ENCODE peak calls at places on chromosomes 3 and 15, in five cellular contexts. O, B, X, Q and W are unnamed samples.

GRCh38 chr15:40891810-40892448 is 2.3 kb upstream of the VPS18 start:
- DNase-seq in B (peak; percentile 71), O (no peak), Q (no peak), X (peak; percentile 61), W (no peak)

GRCh38 chr3:64717872-64718613 is 30.2 kb upstream of the ADAMTS9 start:
- DNase-seq in Q (no peak), X (no peak), B (no peak), O (no peak), W (no peak)

GRCh38 chr3:57335273-57335938 is 42.9 kb upstream of the ASB14 start:
- DNase-seq in X (no peak), B (no peak), O (no peak), Q (no peak), W (no peak)

GRCh38 chr3:58998476-58999117 is 51.2 kb downstream of the CFAP20DC start:
- DNase-seq in B (no peak), X (peak; percentile 77), Q (no peak), O (no peak), W (no peak)

GRCh38 chr3:64427671-64428070 is 202.4 kb upstream of the PRICKLE2 start:
- DNase-seq in O (no peak), B (no peak), Q (no peak), X (no peak), W (no peak)

GRCh38 chr3:50554553-50554952 is 13.0 kb downstream of the C3orf18 start:
- DNase-seq in O (no peak), X (no peak), B (no peak), Q (no peak), W (no peak)

GRCh38 chr15:40342421-40343313 is 1.9 kb upstream of the CCDC9B start:
- DNase-seq in Q (no peak), X (no peak), O (no peak), B (no peak), W (peak; percentile 30)

GRCh38 chr3:11919390-11919789 is 72.7 kb upstream of the TAMM41 start:
- DNase-seq in B (peak; percentile 9), Q (no peak), X (no peak), O (no peak), W (no peak)

GRCh38 chr3:37652851-37653250 is 208.8 kb upstream of the CTDSPL start:
- DNase-seq in B (no peak), X (no peak), Q (no peak), O (no peak), W (no peak)

GRCh38 chr15:52786436-52787122 is 3.6 kb downstream of the ONECUT1 start:
- DNase-seq in Q (no peak), X (no peak), B (no peak), O (peak; percentile 91), W (peak; percentile 66)

GRCh38 chr15:90004671-90005070 is 3.5 kb downstream of the ZNF710 start:
- DNase-seq in X (peak; percentile 67), Q (no peak), O (no peak), B (no peak), W (no peak)

GRCh38 chr15:70505411-70505919 is 257.9 kb downstream of the UACA start:
- DNase-seq in X (peak; percentile 91), O (no peak), B (no peak), Q (no peak), W (no peak)

GRCh38 chr3:120497318-120497717 is 46.5 kb upstream of the FSTL1 start:
- DNase-seq in X (no peak), B (no peak), Q (no peak), O (no peak), W (no peak)

GRCh38 chr3:53806182-53807116 is 39.8 kb downstream of the CHDH start:
- DNase-seq in O (no peak), Q (no peak), B (no peak), X (peak; percentile 17), W (no peak)

GRCh38 chr3:173098959-173099358 is 42.1 kb downstream of the SPATA16 start:
- DNase-seq in B (no peak), O (no peak), Q (no peak), X (no peak), W (no peak)

GRCh38 chr3:128285925-128286275 is 132.6 kb downstream of the EEFSEC start:
- DNase-seq in Q (no peak), O (no peak), B (no peak), X (no peak), W (no peak)

GRCh38 chr15:74776851-74777768 is 4.8 kb upstream of the CSK start:
- DNase-seq in X (no peak), B (no peak), O (no peak), Q (no peak), W (no peak)

GRCh38 chr15:35627696-35628095 is 81.7 kb upstream of the DPH6 start:
- DNase-seq in Q (no peak), X (no peak), O (no peak), B (no peak), W (no peak)

GRCh38 chr3:33105341-33105943 is 8.4 kb upstream of the CRTAP start:
- DNase-seq in Q (no peak), X (no peak), B (no peak), O (no peak), W (no peak)

DNA sequence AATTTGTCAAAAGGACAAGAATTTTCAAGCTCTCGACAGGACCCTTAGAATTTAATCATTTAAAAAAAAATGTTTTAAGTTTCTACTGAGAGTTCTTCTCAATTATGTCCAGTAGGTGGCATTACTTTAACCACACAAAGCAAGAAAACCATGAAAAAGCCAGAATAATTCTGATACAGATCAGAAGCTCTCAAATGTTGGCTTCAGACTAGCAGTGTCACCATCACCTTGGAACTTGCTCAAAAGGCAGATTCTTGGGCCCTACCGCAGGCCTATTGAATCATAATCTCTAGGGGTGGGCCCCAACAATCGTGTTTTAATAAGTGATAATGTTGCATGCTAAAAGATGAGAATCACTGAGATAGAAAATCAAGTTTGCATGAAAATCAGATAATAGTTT is 99.5 kb upstream of the KCNMB2 start:
- DNase-seq in B (no peak), Q (no peak), O (no peak), X (peak; percentile 22), W (no peak)
- TF ChIP-seq CTCF in B (peak; percentile 26), Q (peak; percentile 58), O (peak; percentile 41), X (peak; percentile 53), W (peak; percentile 30)

GRCh38 chr15:50886139-50886467 is 22.4 kb upstream of the AP4E1 start:
- DNase-seq in B (no peak), X (no peak), Q (no peak), O (no peak), W (no peak)
- H3K27ac ChIP-seq in B (peak overlapping the region; percentile 81), X (peak overlapping the region; percentile 87), Q (peak overlapping the region; percentile 80), O (no peak overlapping the region), W (no peak overlapping the region)

DNA sequence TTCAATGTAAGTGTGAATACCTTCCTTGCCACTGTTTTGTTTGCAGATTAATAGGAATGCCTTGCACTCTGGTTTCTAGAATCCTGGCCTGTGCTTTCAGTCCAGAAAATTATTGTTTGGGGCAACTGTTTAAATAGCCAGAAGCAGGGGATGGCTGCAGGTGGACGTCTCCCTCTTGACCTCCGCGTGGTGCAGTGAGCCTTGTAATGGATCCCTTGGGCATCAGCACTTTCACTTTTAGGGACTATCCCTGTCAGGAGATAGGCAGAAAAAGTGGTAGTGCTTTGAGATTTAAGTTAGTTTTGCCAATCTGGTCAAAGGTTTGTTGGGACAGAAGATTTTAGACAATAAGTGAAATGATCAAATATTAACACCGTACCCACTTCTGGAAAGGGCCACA is 178.6 kb upstream of the BHLHE40 start:
- DNase-seq in B (no peak), Q (no peak), X (no peak), O (no peak), W (no peak)
- TF ChIP-seq CTCF in B (no peak), Q (no peak), X (no peak), O (peak; percentile 4), W (no peak)

GRCh38 chr3:139201446-139202225 is 142.2 kb upstream of the MRPS22 start:
- DNase-seq in Q (no peak), X (no peak), O (no peak), B (no peak), W (no peak)
- H3K27ac ChIP-seq in Q (no peak overlapping the region), X (no peak overlapping the region), O (no peak overlapping the region), B (no peak overlapping the region), W (no peak overlapping the region)

DNA sequence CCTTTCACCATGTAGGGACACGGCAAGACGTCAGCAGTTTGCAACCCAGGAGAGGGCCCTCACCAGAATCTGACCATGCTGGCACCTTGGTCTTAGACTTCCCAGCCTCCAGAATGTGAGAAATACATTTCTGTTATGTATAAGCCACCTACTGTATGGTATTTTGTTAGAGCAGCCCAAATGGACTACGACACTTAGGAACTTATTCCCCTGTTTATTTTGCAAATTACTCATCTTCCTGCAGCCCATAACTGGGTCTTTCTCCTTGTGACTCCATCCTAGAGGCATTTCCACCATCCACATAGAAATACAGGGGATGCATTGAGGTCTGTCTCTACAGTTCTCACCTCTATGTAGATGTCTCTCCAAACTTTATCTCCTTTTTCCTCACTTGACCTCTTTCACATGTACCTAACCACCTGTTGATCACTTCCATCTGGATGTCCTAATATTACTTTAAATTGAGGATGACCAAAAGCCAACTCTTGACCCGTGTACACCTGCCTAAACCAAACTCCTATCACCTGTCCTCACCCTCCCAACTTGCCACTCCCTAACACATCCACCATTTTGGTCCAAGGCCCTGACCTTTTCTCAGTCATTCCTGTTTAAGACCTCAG is 406.0 kb upstream of the WNT5A start:
- DNase-seq in Q (no peak), B (no peak), X (no peak), O (no peak), W (no peak)
- TF ChIP-seq CTCF in Q (no peak), B (no peak), X (no peak), O (no peak), W (no peak)